ENCODE peak calls at places on chromosomes 5 and 9, in four cellular contexts. O is tibial nerve, Z is left ventricle myocardium inferior, N is heart left ventricle. V is an unnamed sample.

GRCh38 chr9:97386733-97387503 is 25.0 kb upstream of the TDRD7 start:
- DNase-seq in O (peak; percentile 37), Z (peak; percentile 52), N (peak; percentile 77), V (no peak)

GRCh38 chr9:129102791-129103594 is 7.6 kb downstream of the CRAT start:
- DNase-seq in O (no peak), Z (peak; percentile 34), N (no peak), V (no peak)

GRCh38 chr5:88683506-88684135 is 199.4 kb downstream of the MEF2C start:
- DNase-seq in O (no peak), Z (no peak), N (no peak), V (no peak)

GRCh38 chr9:4983541-4984165 is 1.4 kb upstream of the JAK2 start:
- DNase-seq in O (no peak), Z (no peak), N (no peak), V (no peak)

GRCh38 chr9:87322840-87323635 is 174.6 kb upstream of the DAPK1 start:
- DNase-seq in O (no peak), Z (no peak), N (no peak), V (no peak)

GRCh38 chr5:105812356-105812755 is 1858.4 kb downstream of the EFNA5 start:
- DNase-seq in O (no peak), Z (no peak), N (no peak), V (no peak)

GRCh38 chr9:16309350-16310271 is 560.9 kb downstream of the BNC2 start:
- DNase-seq in O (peak; percentile 54), Z (peak; percentile 41), N (peak; percentile 65), V (no peak)

GRCh38 chr5:125245216-125245615 is 498.8 kb upstream of the ZNF608 start:
- DNase-seq in O (no peak), Z (no peak), N (no peak), V (no peak)

GRCh38 chr9:78261403-78262001 is 25.6 kb downstream of the CEP78 start:
- DNase-seq in O (no peak), Z (no peak), N (no peak), V (no peak)

GRCh38 chr5:16906255-16906654 is 29.8 kb downstream of the MYO10 start:
- DNase-seq in O (no peak), Z (no peak), N (no peak), V (no peak)

GRCh38 chr5:149837680-149838269 is 106.8 kb downstream of the PDE6A start:
- DNase-seq in O (no peak), Z (no peak), N (no peak), V (peak; percentile 31)

GRCh38 chr9:33379666-33380389 is 22.5 kb downstream of the AQP7 start:
- DNase-seq in O (no peak), Z (no peak), N (no peak), V (no peak)

GRCh38 chr5:135134686-135135381 is 100.8 kb upstream of the PITX1 start:
- DNase-seq in O (no peak), Z (no peak), N (no peak), V (no peak)

GRCh38 chr9:125538092-125538473 is 168.9 kb downstream of the MAPKAP1 start:
- DNase-seq in O (no peak), Z (no peak), N (no peak), V (peak; percentile 85)

GRCh38 chr5:2113348-2114131 is 230.8 kb upstream of the IRX4 start:
- DNase-seq in O (no peak), Z (no peak), N (no peak), V (no peak)

GRCh38 chr9:114372971-114373591 is 14.7 kb downstream of the AKNA start:
- DNase-seq in O (no peak), Z (peak; percentile 62), N (peak; percentile 84), V (no peak)

GRCh38 chr9:89732952-89733349 is 128.1 kb downstream of the GADD45G start:
- DNase-seq in O (no peak), Z (no peak), N (no peak), V (no peak)

GRCh38 chr5:73596705-73597328 is 29.2 kb upstream of the ARHGEF28 start:
- DNase-seq in O (no peak), Z (no peak), N (no peak), V (no peak)

GRCh38 chr5:8184455-8185063 is 315.6 kb downstream of the MTRR start:
- DNase-seq in O (no peak), Z (no peak), N (no peak), V (no peak)

GRCh38 chr9:88680505-88681160 is 145.7 kb downstream of the NXNL2 start:
- DNase-seq in O (no peak), Z (no peak), N (no peak), V (no peak)

GRCh38 chr9:2688636-2689035 is 28.7 kb upstream of the KCNV2 start:
- DNase-seq in O (no peak), Z (no peak), N (no peak), V (no peak)

GRCh38 chr9:133523096-133523495 is 1.7 kb downstream of the MYMK start:
- DNase-seq in O (no peak), Z (no peak), N (peak; percentile 35), V (no peak)

GRCh38 chr5:149400304-149400703 is 21.2 kb upstream of the IL17B start:
- DNase-seq in O (no peak), Z (no peak), N (no peak), V (no peak)

GRCh38 chr5:78677777-78678668 is 29.5 kb upstream of the LHFPL2 start:
- DNase-seq in O (peak; percentile 54), Z (peak; percentile 68), N (no peak), V (peak; percentile 66)

GRCh38 chr9:13787234-13787833 is 507.8 kb upstream of the MPDZ start:
- DNase-seq in O (no peak), Z (no peak), N (no peak), V (no peak)

GRCh38 chr5:180460834-180461233 is 33.3 kb upstream of the CNOT6 start:
- DNase-seq in O (no peak), Z (no peak), N (no peak), V (no peak)

GRCh38 chr9:4973902-4974301 is 11.2 kb upstream of the JAK2 start:
- DNase-seq in O (no peak), Z (no peak), N (no peak), V (no peak)

GRCh38 chr5:79800979-79801827 is 111.6 kb downstream of the CMYA5 start:
- DNase-seq in O (no peak), Z (no peak), N (no peak), V (no peak)

GRCh38 chr5:112685386-112685785 is 52.3 kb upstream of the APC start:
- DNase-seq in O (no peak), Z (no peak), N (no peak), V (no peak)
- H3K27ac ChIP-seq in O (no peak overlapping the region), Z (peak overlapping the region; percentile 79), N (peak overlapping the region; percentile 60), V (no peak overlapping the region)

DNA sequence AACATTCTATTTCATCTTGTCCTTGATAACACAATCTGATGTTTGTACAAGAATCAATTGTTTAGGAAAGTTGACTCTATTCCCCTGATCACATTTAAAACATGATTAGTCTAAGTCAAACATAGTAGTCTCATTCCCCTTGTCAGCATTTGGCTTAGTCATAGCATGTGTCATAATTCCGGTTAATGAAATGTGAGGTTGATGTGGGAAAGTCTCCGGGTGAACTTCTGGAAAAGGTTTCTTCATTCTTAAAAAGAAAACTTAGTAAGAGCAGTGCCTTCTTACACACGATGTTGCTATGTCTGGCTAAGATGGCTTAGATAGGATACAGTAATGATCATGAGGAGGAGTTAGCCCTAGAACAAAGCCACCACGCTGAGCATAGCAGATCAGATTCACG is 462.5 kb upstream of the PAPPA start:
- DNase-seq in O (no peak), Z (no peak), N (no peak), V (peak; percentile 96)
- H3K27ac ChIP-seq in O (peak overlapping the region; percentile 21), Z (no peak overlapping the region), N (peak overlapping the region; percentile 47), V (peak overlapping the region; percentile 92)

GRCh38 chr5:171966964-171967363 is 39.5 kb downstream of the FBXW11 start:
- DNase-seq in O (no peak), Z (no peak), N (no peak), V (no peak)

GRCh38 chr5:171965740-171966139 is 40.7 kb downstream of the FBXW11 start:
- DNase-seq in O (no peak), Z (no peak), N (no peak), V (no peak)

GRCh38 chr5:171968512-171968911 is 37.9 kb downstream of the FBXW11 start:
- DNase-seq in O (no peak), Z (no peak), N (no peak), V (no peak)

GRCh38 chr5:171963416-171963815 is 43.0 kb downstream of the FBXW11 start:
- DNase-seq in O (no peak), Z (no peak), N (no peak), V (no peak)

DNA sequence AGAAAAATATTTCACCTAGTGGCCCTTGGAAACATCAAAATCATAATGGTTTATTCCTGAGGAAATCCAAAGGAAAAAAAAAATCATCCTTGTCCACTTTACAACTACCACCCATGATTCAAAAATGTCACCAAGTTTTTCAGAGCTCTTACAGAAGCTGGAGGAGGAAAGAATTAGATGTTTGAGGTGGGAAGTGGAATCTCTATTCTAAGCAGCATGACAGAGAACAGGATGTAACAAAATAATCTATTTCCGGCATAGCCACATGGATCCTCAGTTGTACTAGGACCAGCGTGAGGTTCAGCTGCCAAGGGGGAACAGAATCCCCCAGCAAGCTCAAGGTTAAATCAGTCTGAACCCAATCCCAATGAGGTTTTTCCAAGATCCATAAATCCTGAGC is 40.2 kb downstream of the FBXW11 start:
- DNase-seq in O (no peak), Z (no peak), N (no peak), V (no peak)
- H3K27ac ChIP-seq in O (no peak overlapping the region), Z (peak overlapping the region; percentile 52), N (peak overlapping the region; percentile 30), V (no peak overlapping the region)

GRCh38 chr5:53029608-53030007 is 40.5 kb downstream of the ITGA2 start:
- DNase-seq in O (no peak), Z (no peak), N (no peak), V (no peak)

GRCh38 chr5:53027913-53028312 is 38.8 kb downstream of the ITGA2 start:
- DNase-seq in O (no peak), Z (peak; percentile 36), N (no peak), V (peak; percentile 76)

GRCh38 chr5:53032188-53032587 is 43.0 kb downstream of the ITGA2 start:
- DNase-seq in O (no peak), Z (no peak), N (no peak), V (no peak)

GRCh38 chr5:53031695-53032096 is 42.5 kb downstream of the ITGA2 start:
- DNase-seq in O (no peak), Z (no peak), N (no peak), V (peak; percentile 61)

DNA sequence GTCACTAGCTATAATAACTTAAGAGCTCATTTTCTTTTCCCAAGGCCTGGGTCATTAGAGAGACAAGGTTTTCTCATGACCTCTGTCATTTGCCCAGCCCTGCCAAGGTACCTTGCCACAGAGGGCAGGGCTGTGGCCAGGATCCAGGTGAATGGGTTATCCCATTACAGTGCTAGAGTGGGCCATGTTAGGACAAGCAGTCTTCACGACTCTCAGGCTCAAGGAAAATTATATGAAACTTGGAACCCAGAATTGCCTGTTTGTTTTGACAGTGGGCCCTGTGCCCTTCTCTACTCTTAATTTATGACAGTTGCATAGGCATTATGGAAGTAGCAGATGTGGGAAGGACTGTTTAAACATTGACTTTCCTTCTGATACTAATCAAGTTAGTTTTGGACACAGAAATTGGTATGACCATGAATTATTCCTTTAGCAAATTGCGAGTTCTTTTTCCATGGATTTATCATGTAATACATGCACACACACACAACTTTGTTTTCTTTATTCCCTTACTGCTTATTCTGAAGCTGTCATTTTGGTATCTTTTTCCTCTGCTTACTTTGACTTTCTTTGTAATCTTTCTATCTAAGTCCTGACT is 41.8 kb downstream of the ITGA2 start:
- DNase-seq in O (no peak), Z (no peak), N (no peak), V (no peak)
- H3K27ac ChIP-seq in O (peak overlapping the region; percentile 71), Z (peak overlapping the region; percentile 37), N (no peak overlapping the region), V (peak overlapping the region; percentile 95)

V was measured in epithelial cell of prostate.